ENCODE peak calls at places on chromosome 6, in eight cellular contexts. B is astrocyte of the spinal cord, C is stomach, R is heart right ventricle, N is IMR-90, O is GM12864, V is heart left ventricle, A is A549. Y is an unnamed sample.

GRCh38 chr6:62285612-62286469 is at the start of gene KHDRBS2:
- DNase-seq in N (no peak), B (no peak), R (peak; percentile 59), V (peak; percentile 73), O (peak; percentile 30), A (peak; percentile 24), C (peak; percentile 66), Y (no peak)

GRCh38 chr6:133835901-133836300 is 53.0 kb upstream of the TCF21 start:
- DNase-seq in A (peak; percentile 52), R (no peak), N (peak; percentile 37), O (no peak), B (peak; percentile 37), C (no peak), V (no peak), Y (peak; percentile 62)

GRCh38 chr6:81204741-81205140 is 547.7 kb downstream of the TENT5A start:
- DNase-seq in B (peak; percentile 62), V (no peak), O (no peak), A (no peak), C (no peak), R (no peak), N (no peak), Y (peak; percentile 46)

GRCh38 chr6:22126910-22127309 is 169.9 kb downstream of the PRL start:
- DNase-seq in R (no peak), V (no peak), A (no peak), C (no peak), B (no peak), N (no peak), O (no peak), Y (no peak)

GRCh38 chr6:115000736-115001135 is 657.9 kb upstream of the HS3ST5 start:
- DNase-seq in N (no peak), A (no peak), B (no peak), V (no peak), C (no peak), O (no peak), R (no peak), Y (peak; percentile 16)

GRCh38 chr6:45454008-45454911 is 76.5 kb upstream of the SUPT3H start:
- DNase-seq in B (peak; percentile 60), N (peak; percentile 78), V (no peak), O (no peak), C (no peak), R (no peak), A (no peak), Y (peak; percentile 77)

GRCh38 chr6:22892452-22892851 is 323.1 kb downstream of the HDGFL1 start:
- DNase-seq in O (no peak), A (peak; percentile 77), B (peak; percentile 98), V (no peak), N (peak; percentile 99), C (no peak), R (peak; percentile 22), Y (peak; percentile 83)

GRCh38 chr6:22145294-22145693 is 151.5 kb downstream of the PRL start:
- DNase-seq in O (no peak), R (no peak), A (no peak), N (no peak), V (no peak), B (no peak), C (no peak), Y (no peak)

GRCh38 chr6:122428781-122429180 is 29.3 kb downstream of the HSF2 start:
- DNase-seq in N (no peak), B (no peak), V (no peak), O (no peak), C (no peak), R (no peak), A (no peak), Y (peak; percentile 15)

GRCh38 chr6:150138638-150139037 is 4.2 kb upstream of the PPP1R14C start:
- DNase-seq in B (no peak), V (no peak), O (no peak), A (no peak), R (no peak), N (no peak), C (no peak), Y (no peak)

GRCh38 chr6:131353876-131354275 is 218.6 kb downstream of the AKAP7 start:
- DNase-seq in A (no peak), C (no peak), V (no peak), N (no peak), O (no peak), R (no peak), B (no peak), Y (no peak)

GRCh38 chr6:154848580-154848979 is 115.4 kb downstream of the SCAF8 start:
- DNase-seq in V (no peak), R (no peak), A (no peak), C (no peak), N (peak; percentile 10), B (peak; percentile 18), O (no peak), Y (no peak)

GRCh38 chr6:2891768-2892170 is 11.3 kb downstream of the SERPINB9 start:
- DNase-seq in R (no peak), B (no peak), N (no peak), C (peak; percentile 46), O (no peak), V (no peak), A (no peak), Y (no peak)

GRCh38 chr6:136111831-136112230 is 138.3 kb downstream of the MTFR2 start:
- DNase-seq in B (no peak), R (no peak), V (no peak), O (no peak), A (no peak), C (no peak), N (no peak), Y (no peak)

GRCh38 chr6:73074175-73074574 is 151.1 kb downstream of the KHDC1L start:
- DNase-seq in R (no peak), N (peak; percentile 83), O (no peak), V (no peak), C (no peak), A (peak; percentile 55), B (peak; percentile 82), Y (peak; percentile 76)

GRCh38 chr6:30515967-30516753 is 26.9 kb downstream of the HLA-E start:
- DNase-seq in R (peak; percentile 94), B (peak; percentile 84), V (peak; percentile 90), C (peak; percentile 91), N (peak; percentile 96), O (peak; percentile 98), A (peak; percentile 91), Y (peak; percentile 97)

GRCh38 chr6:168090706-168091105 is 11.7 kb upstream of the FRMD1 start:
- DNase-seq in O (no peak), B (no peak), V (no peak), A (no peak), R (no peak), N (no peak), C (no peak), Y (no peak)

GRCh38 chr6:155352812-155353211 is 38.5 kb upstream of the TFB1M start:
- DNase-seq in N (peak; percentile 90), V (no peak), R (no peak), B (peak; percentile 63), O (no peak), C (no peak), A (no peak), Y (peak; percentile 79)

GRCh38 chr6:1860756-1861369 is 251.1 kb downstream of the FOXC1 start:
- DNase-seq in V (no peak), O (no peak), C (no peak), B (no peak), A (no peak), N (no peak), R (no peak), Y (no peak)

GRCh38 chr6:35596448-35597442 is 84.0 kb upstream of the TULP1 start:
- DNase-seq in V (no peak), B (peak; percentile 94), N (peak; percentile 85), O (no peak), A (peak; percentile 35), C (no peak), R (no peak), Y (peak; percentile 79)

GRCh38 chr6:22582806-22583205 is 13.4 kb downstream of the HDGFL1 start:
- DNase-seq in A (no peak), N (peak; percentile 19), O (no peak), V (no peak), R (no peak), B (no peak), C (no peak), Y (no peak)

GRCh38 chr6:28922004-28922840 is 1.6 kb downstream of the TRIM27 start:
- DNase-seq in R (no peak), B (peak; percentile 22), O (no peak), V (no peak), C (peak; percentile 69), A (peak; percentile 68), N (peak; percentile 57), Y (no peak)

GRCh38 chr6:111950661-111951426 is 77.6 kb upstream of the FYN start:
- DNase-seq in N (peak; percentile 37), R (peak; percentile 16), V (peak; percentile 25), C (no peak), B (peak; percentile 66), O (no peak), A (no peak), Y (peak; percentile 74)

DNA sequence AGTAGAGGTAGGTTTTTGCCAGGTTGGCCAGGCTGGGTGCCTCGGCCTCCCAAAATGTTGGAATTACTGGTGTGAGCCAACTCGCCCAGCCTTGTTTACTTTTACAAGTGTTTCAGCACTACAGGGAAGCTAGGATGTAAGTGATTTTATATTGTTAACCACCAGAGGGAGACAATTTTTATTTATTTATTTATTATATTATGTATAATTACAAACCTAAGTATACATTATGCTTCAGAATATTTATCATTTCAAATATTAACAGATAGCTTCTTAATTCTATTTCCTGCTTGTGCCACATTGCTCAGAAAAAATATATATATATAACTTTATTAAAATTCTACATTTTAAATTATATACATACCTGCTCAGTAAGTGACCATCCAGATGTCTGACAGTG is 9.8 kb downstream of the MMUT start:
- DNase-seq in C (no peak), B (peak; percentile 10), A (peak; percentile 7), O (no peak), R (no peak), N (no peak), V (no peak), Y (no peak)
- TF ChIP-seq CTCF in C (peak; percentile 26), B (peak; percentile 35), A (peak; percentile 47), O (peak; percentile 19), R (peak; percentile 45), N (peak; percentile 26), V (no peak), Y (peak; percentile 23)

DNA sequence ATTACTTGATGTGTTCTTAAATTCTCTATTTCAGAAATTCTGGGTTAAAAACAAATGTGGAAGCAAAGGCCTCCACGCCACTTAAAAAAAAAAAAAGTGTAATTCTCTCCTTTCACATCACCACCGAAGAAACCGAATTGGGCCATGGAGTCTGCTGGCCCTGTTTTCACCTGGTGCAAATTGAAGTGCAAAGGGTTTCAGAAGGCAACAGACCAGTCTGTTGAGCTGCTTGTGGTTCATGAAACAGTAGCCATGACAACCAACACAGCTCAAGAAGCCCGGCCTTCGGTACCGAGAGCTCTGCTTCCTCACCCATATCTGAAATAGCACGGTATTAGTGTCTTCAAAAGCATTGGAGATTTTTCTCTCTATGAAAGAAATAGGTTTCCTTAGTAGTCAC is 63.1 kb downstream of the GMPR start:
- DNase-seq in O (peak; percentile 77), N (no peak), B (no peak), A (no peak), V (no peak), R (no peak), C (no peak), Y (no peak)
- H3K4me3 ChIP-seq in O (no peak overlapping the region), N (no peak overlapping the region), B (no peak overlapping the region), A (no peak overlapping the region), V (no peak overlapping the region), R (no peak overlapping the region), C (no peak overlapping the region), Y (no peak overlapping the region)

GRCh38 chr6:83431545-83432165 is 804 bp upstream of the ME1 start:
- DNase-seq in N (no peak), C (peak; percentile 48), B (no peak), A (peak; percentile 58), R (no peak), V (no peak), O (no peak), Y (no peak)
- TF ChIP-seq CTCF in N (no peak), C (no peak), B (no peak), A (no peak), R (no peak), V (no peak), O (no peak), Y (no peak)

GRCh38 chr6:66082914-66083313 is 375.9 kb upstream of the EYS start:
- DNase-seq in C (no peak), B (no peak), V (no peak), R (no peak), A (no peak), N (no peak), O (no peak), Y (no peak)
- H3K4me3 ChIP-seq in C (no peak overlapping the region), B (no peak overlapping the region), V (no peak overlapping the region), R (no peak overlapping the region), A (no peak overlapping the region), N (no peak overlapping the region), O (no peak overlapping the region), Y (no peak overlapping the region)

Y was measured in foreskin fibroblast.